ENCODE peak calls at places on chromosomes 4 and X, in seven cellular contexts. S is NCI-H1092; D is IMR-90; C is CD8-positive, alpha-beta T cell; W is occipital lobe; T is ELF-1; M is T-helper 2 cell. G is an unnamed sample.

GRCh38 chr4:2837110-2837903 is 6.3 kb upstream of the ADD1 start:
- DNase-seq in S (no peak), D (no peak), C (no peak), W (no peak), T (no peak), M (no peak), G (no peak)

GRCh38 chr4:36638273-36638811 is 356.9 kb downstream of the DTHD1 start:
- DNase-seq in S (no peak), D (no peak), C (no peak), W (no peak), T (no peak), M (no peak), G (no peak)

GRCh38 chrX:53494427-53494826 is 60.3 kb upstream of the HSD17B10 start:
- DNase-seq in S (peak; percentile 47), D (peak; percentile 29), C (no peak), W (no peak), T (no peak), M (no peak), G (no peak)

GRCh38 chr4:174604198-174604597 is 81.9 kb upstream of the HPGD start:
- DNase-seq in S (no peak), D (peak; percentile 10), C (no peak), W (no peak), T (no peak), M (no peak), G (no peak)

GRCh38 chr4:8050555-8051206 is 107.9 kb downstream of the ABLIM2 start:
- DNase-seq in S (peak; percentile 90), D (peak; percentile 11), C (no peak), W (peak; percentile 49), T (peak; percentile 94), M (no peak), G (peak; percentile 5)

GRCh38 chr4:143256456-143256855 is 71.7 kb downstream of the USP38 start:
- DNase-seq in S (no peak), D (no peak), C (no peak), W (no peak), T (no peak), M (no peak), G (no peak)

GRCh38 chr4:8157496-8157895 is 1.1 kb downstream of the ABLIM2 start:
- DNase-seq in S (peak; percentile 37), D (no peak), C (no peak), W (no peak), T (no peak), M (no peak), G (no peak)

GRCh38 chrX:44431206-44431605 is 87.7 kb upstream of the EFHC2 start:
- DNase-seq in S (no peak), D (peak; percentile 16), C (no peak), W (no peak), T (no peak), M (no peak), G (peak; percentile 38)

GRCh38 chr4:136831553-136831952 is 700.7 kb downstream of the PCDH18 start:
- DNase-seq in S (no peak), D (no peak), C (no peak), W (no peak), T (no peak), M (no peak), G (no peak)

GRCh38 chr4:52873191-52873590 is 11.1 kb downstream of the RASL11B start:
- DNase-seq in S (no peak), D (no peak), C (no peak), W (no peak), T (peak; percentile 77), M (no peak), G (no peak)

GRCh38 chr4:31183256-31183655 is 463.1 kb downstream of the PCDH7 start:
- DNase-seq in S (no peak), D (no peak), C (no peak), W (no peak), T (no peak), M (no peak), G (no peak)

GRCh38 chrX:136574548-136574947 is 42.5 kb downstream of the VGLL1 start:
- DNase-seq in S (no peak), D (no peak), C (no peak), W (no peak), T (no peak), M (no peak), G (no peak)

GRCh38 chr4:125741825-125742452 is 427.2 kb downstream of the FAT4 start:
- DNase-seq in S (no peak), D (peak; percentile 43), C (no peak), W (no peak), T (no peak), M (no peak), G (peak; percentile 18)

GRCh38 chr4:87116230-87116629 is 104.2 kb downstream of the KLHL8 start:
- DNase-seq in S (no peak), D (no peak), C (no peak), W (no peak), T (no peak), M (no peak), G (peak; percentile 40)

GRCh38 chr4:41217020-41217333 is 2.6 kb upstream of the APBB2 start:
- DNase-seq in S (no peak), D (no peak), C (no peak), W (no peak), T (no peak), M (no peak), G (no peak)

GRCh38 chr4:86141166-86141565 is 218.7 kb downstream of the MAPK10 start:
- DNase-seq in S (no peak), D (no peak), C (no peak), W (no peak), T (no peak), M (no peak), G (no peak)

GRCh38 chr4:184028571-184028996 is 123.5 kb downstream of the STOX2 start:
- DNase-seq in S (no peak), D (no peak), C (peak; percentile 56), W (no peak), T (no peak), M (no peak), G (no peak)

GRCh38 chrX:41334866-41335589 is 1.1 kb downstream of the DDX3X start:
- DNase-seq in S (no peak), D (peak; percentile 62), C (no peak), W (peak; percentile 32), T (peak; percentile 57), M (peak; percentile 23), G (no peak)

GRCh38 chrX:119503484-119503861 is 35.2 kb downstream of the SLC25A5 start:
- DNase-seq in S (no peak), D (peak; percentile 81), C (no peak), W (no peak), T (peak; percentile 34), M (no peak), G (peak; percentile 85)

GRCh38 chrX:39992300-39992699 is 105.5 kb downstream of the BCOR start:
- DNase-seq in S (no peak), D (no peak), C (no peak), W (no peak), T (no peak), M (no peak), G (no peak)

GRCh38 chrX:24259544-24260240 is 54.2 kb downstream of the SUPT20HL2 start:
- DNase-seq in S (peak; percentile 30), D (peak; percentile 80), C (no peak), W (no peak), T (peak; percentile 42), M (no peak), G (peak; percentile 63)

GRCh38 chrX:70769659-70770232 is 138.8 kb downstream of the TEX11 start:
- DNase-seq in S (no peak), D (peak; percentile 5), C (no peak), W (no peak), T (no peak), M (no peak), G (no peak)

GRCh38 chrX:97367149-97367548 is 483.4 kb downstream of the RPA4 start:
- DNase-seq in S (no peak), D (peak; percentile 67), C (no peak), W (no peak), T (no peak), M (no peak), G (peak; percentile 49)

GRCh38 chr4:130563185-130563890 is 1467.4 kb downstream of the C4orf33 start:
- DNase-seq in S (peak; percentile 34), D (peak; percentile 72), C (no peak), W (no peak), T (peak; percentile 74), M (no peak), G (peak; percentile 56)

GRCh38 chr4:185820119-185821028 is 8.4 kb upstream of the SORBS2 start:
- DNase-seq in S (no peak), D (no peak), C (no peak), W (no peak), T (peak; percentile 78), M (no peak), G (no peak)

GRCh38 chr4:12897954-12898353 is 586.2 kb downstream of the RAB28 start:
- DNase-seq in S (no peak), D (no peak), C (no peak), W (no peak), T (no peak), M (no peak), G (no peak)

GRCh38 chr4:5969336-5969735 is 48.9 kb downstream of the C4orf50 start:
- DNase-seq in S (no peak), D (no peak), C (no peak), W (no peak), T (no peak), M (no peak), G (no peak)

GRCh38 chrX:119790977-119791436 is 423 bp downstream of the RPL39 start:
- DNase-seq in S (peak; percentile 47), D (peak; percentile 26), C (no peak), W (no peak), T (no peak), M (no peak), G (no peak)

GRCh38 chr4:47686294-47686872 is 151.5 kb downstream of the CORIN start:
- DNase-seq in S (no peak), D (peak; percentile 38), C (peak; percentile 65), W (no peak), T (peak; percentile 63), M (peak; percentile 15), G (no peak)

GRCh38 chrX:72269671-72270251 is 7.3 kb downstream of the RPS4X start:
- DNase-seq in S (no peak), D (peak; percentile 83), C (no peak), W (no peak), T (no peak), M (no peak), G (no peak)

G was measured in stromal cell of bone marrow.